ENCODE peak calls at places on chromosomes 12 and 14, in eight cellular contexts. F is K562, I is endothelial cell of umbilical vein, S is HCT116, G is A549, O is HepG2, N is GM12878, Q is H1. A is an unnamed sample.

GRCh38 chr14:35252485-35252884 is 39.7 kb upstream of the PSMA6 start:
- DNase-seq in F (no peak), I (no peak), S (no peak), G (no peak), O (no peak), N (no peak), Q (no peak), A (no peak)

GRCh38 chr12:58326534-58326933 is 385.2 kb downstream of the ATP23 start:
- DNase-seq in F (no peak), I (no peak), S (no peak), G (no peak), O (no peak), N (no peak), Q (no peak), A (no peak)

GRCh38 chr12:916240-916639 is 33.3 kb downstream of the RAD52 start:
- DNase-seq in F (no peak), I (no peak), S (no peak), G (no peak), O (no peak), N (no peak), Q (no peak), A (no peak)

GRCh38 chr14:61471297-61471980 is 150.1 kb downstream of the PRKCH start:
- DNase-seq in F (no peak), I (no peak), S (no peak), G (no peak), O (no peak), N (no peak), Q (no peak), A (no peak)

GRCh38 chr14:71130491-71131179 is 223.4 kb downstream of the PCNX1 start:
- DNase-seq in F (no peak), I (peak), S (no peak), G (no peak), O (no peak), N (peak), Q (peak), A (peak)

GRCh38 chr14:68895304-68895703 is 83.8 kb downstream of the ACTN1 start:
- DNase-seq in F (no peak), I (no peak), S (no peak), G (no peak), O (no peak), N (no peak), Q (no peak), A (no peak)

GRCh38 chr12:19979584-19979983 is 388.8 kb upstream of the PDE3A start:
- DNase-seq in F (no peak), I (peak), S (no peak), G (no peak), O (no peak), N (no peak), Q (no peak), A (no peak)

GRCh38 chr12:91111366-91112321 is at the start of gene LUM:
- DNase-seq in F (no peak), I (peak), S (no peak), G (no peak), O (no peak), N (no peak), Q (no peak), A (no peak)

GRCh38 chr14:61388173-61388975 is 67.0 kb downstream of the PRKCH start:
- DNase-seq in F (no peak), I (peak), S (peak), G (no peak), O (no peak), N (peak), Q (no peak), A (no peak)

GRCh38 chr14:71247106-71247505 is 339.8 kb downstream of the PCNX1 start:
- DNase-seq in F (no peak), I (no peak), S (no peak), G (no peak), O (no peak), N (no peak), Q (no peak), A (no peak)

GRCh38 chr12:40647651-40648050 is 44.6 kb upstream of the CNTN1 start:
- DNase-seq in F (no peak), I (no peak), S (peak), G (peak), O (no peak), N (no peak), Q (no peak), A (no peak)

GRCh38 chr14:65277580-65278270 is 134.8 kb upstream of the FUT8 start:
- DNase-seq in F (no peak), I (no peak), S (no peak), G (no peak), O (no peak), N (no peak), Q (no peak), A (no peak)

GRCh38 chr14:63632932-63633514 is 8.6 kb downstream of the WDR89 start:
- DNase-seq in F (peak), I (peak), S (peak), G (peak), O (peak), N (no peak), Q (no peak), A (peak)

GRCh38 chr12:92604786-92605185 is 98.0 kb upstream of the PLEKHG7 start:
- DNase-seq in F (no peak), I (no peak), S (no peak), G (no peak), O (no peak), N (no peak), Q (no peak), A (no peak)

GRCh38 chr14:62322216-62322615 is 560.0 kb downstream of the SNAPC1 start:
- DNase-seq in F (no peak), I (no peak), S (no peak), G (no peak), O (no peak), N (no peak), Q (no peak), A (no peak)

GRCh38 chr14:70086685-70087379 is 101.9 kb downstream of the SLC8A3 start:
- DNase-seq in F (no peak), I (peak), S (peak), G (no peak), O (peak), N (no peak), Q (no peak), A (peak)

GRCh38 chr12:11825278-11825677 is 175.8 kb downstream of the ETV6 start:
- DNase-seq in F (no peak), I (no peak), S (no peak), G (no peak), O (no peak), N (no peak), Q (no peak), A (no peak)

GRCh38 chr14:32017587-32017986 is 59.5 kb upstream of the ARHGAP5 start:
- DNase-seq in F (no peak), I (no peak), S (no peak), G (no peak), O (no peak), N (no peak), Q (no peak), A (no peak)

GRCh38 chr12:98821849-98822248 is 176.8 kb downstream of the APAF1 start:
- DNase-seq in F (no peak), I (no peak), S (no peak), G (no peak), O (no peak), N (no peak), Q (no peak), A (no peak)

GRCh38 chr14:64807588-64807987 is 72.1 kb downstream of the SPTB start:
- DNase-seq in F (no peak), I (no peak), S (no peak), G (no peak), O (no peak), N (no peak), Q (no peak), A (no peak)

GRCh38 chr14:52117433-52117832 is 48.6 kb upstream of the NID2 start:
- DNase-seq in F (no peak), I (no peak), S (no peak), G (no peak), O (no peak), N (no peak), Q (no peak), A (no peak)

GRCh38 chr14:106605548-106606448 is 1079.4 kb downstream of the TMEM121 start:
- DNase-seq in F (peak), I (no peak), S (no peak), G (no peak), O (peak), N (peak), Q (no peak), A (peak)

GRCh38 chr14:41749425-41749824 is 142.7 kb downstream of the LRFN5 start:
- DNase-seq in F (no peak), I (no peak), S (no peak), G (no peak), O (peak), N (no peak), Q (no peak), A (peak)

GRCh38 chr14:35051796-35052195 is 5.7 kb downstream of the FAM177A1 start:
- DNase-seq in F (no peak), I (no peak), S (no peak), G (no peak), O (peak), N (no peak), Q (no peak), A (no peak)

GRCh38 chr12:102603021-102603420 is 122.7 kb upstream of the IGF1 start:
- DNase-seq in F (no peak), I (no peak), S (no peak), G (no peak), O (no peak), N (no peak), Q (no peak), A (no peak)

GRCh38 chr14:54606178-54606577 is 39.2 kb downstream of the SAMD4A start:
- DNase-seq in F (no peak), I (no peak), S (no peak), G (no peak), O (no peak), N (no peak), Q (no peak), A (no peak)

GRCh38 chr12:10301103-10301502 is 6.6 kb upstream of the KLRD1 start:
- DNase-seq in F (no peak), I (no peak), S (no peak), G (no peak), O (no peak), N (no peak), Q (no peak), A (no peak)

GRCh38 chr12:110754101-110754793 is 11.6 kb upstream of the PPP1CC start:
- DNase-seq in F (no peak), I (no peak), S (no peak), G (no peak), O (no peak), N (no peak), Q (no peak), A (no peak)

GRCh38 chr12:123546281-123546680 is 12.8 kb upstream of the RILPL1 start:
- DNase-seq in F (no peak), I (no peak), S (no peak), G (peak), O (no peak), N (no peak), Q (no peak), A (no peak)

GRCh38 chr14:26281280-26281998 is 316.4 kb downstream of the NOVA1 start:
- DNase-seq in F (peak), I (no peak), S (no peak), G (peak), O (peak), N (no peak), Q (no peak), A (peak)

GRCh38 chr14:77302926-77303325 is 17.8 kb downstream of the POMT2 start:
- DNase-seq in F (peak), I (peak), S (peak), G (peak), O (peak), N (no peak), Q (no peak), A (no peak)

GRCh38 chr12:101948365-101948764 is 71.0 kb downstream of the DRAM1 start:
- DNase-seq in F (no peak), I (no peak), S (no peak), G (no peak), O (no peak), N (no peak), Q (no peak), A (no peak)

GRCh38 chr14:66600416-66600815 is 92.5 kb downstream of the GPHN start:
- DNase-seq in F (no peak), I (peak), S (no peak), G (no peak), O (no peak), N (no peak), Q (no peak), A (no peak)

GRCh38 chr14:104676694-104677505 is 12.5 kb upstream of the INF2 start:
- DNase-seq in F (peak), I (peak), S (no peak), G (no peak), O (peak), N (no peak), Q (peak), A (peak)

GRCh38 chr12:110279976-110280783 is 867 bp upstream of the ATP2A2 start:
- DNase-seq in F (peak), I (peak), S (no peak), G (peak), O (no peak), N (no peak), Q (peak), A (peak)

GRCh38 chr12:107337354-107338095 is 244.2 kb upstream of the CRY1 start:
- DNase-seq in F (no peak), I (no peak), S (no peak), G (no peak), O (no peak), N (no peak), Q (no peak), A (no peak)

GRCh38 chr12:100427078-100427477 is 46.6 kb upstream of the NR1H4 start:
- DNase-seq in F (no peak), I (no peak), S (peak), G (peak), O (peak), N (no peak), Q (no peak), A (no peak)

GRCh38 chr12:131574397-131574775 is 136.5 kb upstream of the SFSWAP start:
- DNase-seq in F (no peak), I (no peak), S (no peak), G (no peak), O (no peak), N (no peak), Q (no peak), A (no peak)

DNA sequence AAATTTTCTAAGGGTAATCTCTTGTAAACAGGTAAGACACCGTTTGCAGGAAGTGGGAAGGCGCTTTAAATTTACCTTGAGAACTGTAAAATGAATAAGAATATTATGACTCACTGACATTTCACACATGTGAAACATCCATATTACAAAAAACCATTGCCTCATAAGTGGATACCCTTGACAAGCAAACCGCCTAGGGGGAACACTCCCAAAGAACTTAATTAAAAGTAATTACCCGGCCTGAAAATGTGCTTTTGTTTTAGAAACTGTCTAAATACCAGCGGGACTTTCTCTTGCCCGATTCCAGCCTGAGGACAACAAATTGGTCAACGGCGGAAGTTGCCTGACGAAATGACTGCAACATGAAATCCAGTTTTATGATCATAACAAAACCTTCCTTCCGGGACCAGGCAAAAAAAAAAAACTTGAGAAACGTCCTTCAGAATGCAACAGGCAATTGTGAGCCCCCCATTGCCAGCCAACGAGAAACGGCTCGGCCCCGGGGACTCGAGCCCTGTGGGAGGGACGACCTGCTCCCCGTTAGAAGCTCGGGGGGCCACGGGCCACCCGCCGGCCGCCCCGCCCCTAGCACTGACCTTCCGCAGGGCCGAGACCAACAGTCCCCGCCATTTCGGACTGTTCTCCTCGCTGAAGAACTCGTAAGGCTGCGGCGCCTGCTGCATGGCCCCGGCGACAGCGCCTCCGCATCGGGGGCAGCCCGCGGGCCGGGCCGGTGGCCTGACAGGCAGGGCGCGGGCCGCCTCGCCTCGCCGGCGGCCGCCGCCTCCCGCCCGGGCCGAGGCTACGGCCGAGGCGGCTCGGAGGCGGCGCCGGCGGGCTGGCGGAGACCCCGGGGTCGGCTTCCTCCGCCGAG is 540 bp downstream of the SOS2 start:
- DNase-seq in F (no peak), I (peak), S (peak), G (peak), O (peak), N (peak), Q (no peak), A (peak)
- TF ChIP-seq POLR2A in F (no peak), I (peak), S (no peak), G (no peak), O (no peak), N (no peak), Q (peak), A (peak)

GRCh38 chr12:4108803-4109345 is 164.7 kb upstream of the CCND2 start:
- DNase-seq in F (no peak), I (no peak), S (no peak), G (no peak), O (no peak), N (no peak), Q (peak), A (no peak)

GRCh38 chr12:4107436-4107878 is 166.1 kb upstream of the CCND2 start:
- DNase-seq in F (peak), I (peak), S (peak), G (peak), O (peak), N (peak), Q (peak), A (peak)

GRCh38 chr12:4104722-4105244 is 168.8 kb upstream of the CCND2 start:
- DNase-seq in F (no peak), I (no peak), S (no peak), G (no peak), O (no peak), N (no peak), Q (no peak), A (no peak)

GRCh38 chr12:4107911-4108697 is 165.5 kb upstream of the CCND2 start:
- DNase-seq in F (no peak), I (no peak), S (no peak), G (no peak), O (no peak), N (no peak), Q (peak), A (no peak)

GRCh38 chr12:4106617-4107016 is 166.9 kb upstream of the CCND2 start:
- DNase-seq in F (no peak), I (no peak), S (no peak), G (no peak), O (no peak), N (no peak), Q (peak), A (no peak)
- TF ChIP-seq MAX in F (no peak), I (no peak), S (no peak), G (no peak), O (no peak), N (no peak), Q (no peak), A (no peak)

GRCh38 chr14:96192049-96192448 is 12.6 kb upstream of the BDKRB2 start:
- DNase-seq in F (no peak), I (no peak), S (no peak), G (no peak), O (no peak), N (no peak), Q (no peak), A (no peak)
- TF ChIP-seq POLR2A in F (no peak), I (no peak), S (no peak), G (no peak), O (no peak), N (no peak), Q (no peak), A (no peak)

DNA sequence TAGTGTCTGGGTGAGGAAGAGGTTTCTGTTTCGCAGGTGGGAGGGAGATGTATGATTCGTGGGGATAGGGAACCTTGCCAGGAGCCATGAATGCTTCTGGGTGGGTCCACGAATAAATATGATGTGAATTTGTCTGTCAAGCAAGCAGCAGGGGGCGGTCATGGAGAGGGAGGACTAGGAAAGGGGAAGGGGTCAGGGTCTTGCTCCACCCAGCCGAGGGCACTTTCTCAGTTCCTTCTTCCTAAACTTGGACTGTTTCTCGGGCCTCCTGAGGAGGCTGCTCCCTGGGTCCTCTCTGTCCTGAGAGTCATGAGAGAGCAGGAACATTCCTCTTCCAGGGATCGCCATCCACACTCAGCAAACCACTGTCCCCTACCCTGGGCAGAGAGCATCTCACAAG is 72.4 kb downstream of the LGMN start:
- DNase-seq in F (no peak), I (no peak), S (no peak), G (no peak), O (no peak), N (no peak), Q (no peak), A (peak)
- TF ChIP-seq MAX in F (no peak), I (no peak), S (no peak), G (no peak), O (no peak), N (no peak), Q (no peak), A (no peak)

DNA sequence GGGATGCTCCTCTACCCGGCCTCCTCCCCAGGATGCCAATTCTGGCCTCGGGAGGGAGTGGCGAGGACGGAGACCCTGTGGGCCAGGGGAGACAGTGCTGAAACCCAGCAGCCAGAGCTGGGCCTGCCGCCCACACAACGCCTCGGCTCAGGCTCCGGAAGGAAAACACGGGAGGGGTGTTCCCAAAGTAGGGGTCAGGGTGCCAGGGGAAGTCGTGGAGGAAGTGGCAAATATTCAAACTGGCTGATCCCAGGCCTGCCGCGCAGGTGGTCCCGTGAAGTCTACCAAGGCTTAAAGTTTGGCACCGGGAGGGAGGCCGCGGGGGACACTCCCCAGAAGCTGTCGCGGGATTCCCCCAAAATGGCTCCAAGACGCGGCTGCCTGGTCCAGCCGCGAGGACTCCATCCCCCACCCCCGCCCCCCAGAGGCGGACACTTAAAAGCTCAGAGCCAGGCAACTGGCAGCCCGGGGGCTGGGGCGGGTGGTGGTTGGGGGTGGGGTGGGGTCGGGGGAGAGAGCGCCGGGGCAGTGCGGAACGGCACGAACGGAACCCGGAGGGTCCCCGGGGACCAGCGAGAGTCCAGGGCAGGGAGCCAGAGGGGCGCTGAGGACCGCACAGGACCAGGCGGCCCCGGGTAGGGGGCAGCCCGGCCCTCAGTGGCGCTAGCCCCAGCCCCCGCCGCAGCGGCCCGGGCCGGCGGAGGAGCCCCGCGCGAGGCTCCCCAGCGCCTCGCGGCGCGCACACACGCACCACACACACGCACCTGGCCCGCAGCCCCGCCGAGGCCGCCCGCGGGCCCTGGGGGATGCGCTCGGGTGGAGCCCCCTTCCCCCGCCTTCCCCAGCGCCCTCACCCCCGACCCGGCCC is 20.0 kb downstream of the BEGAIN start:
- DNase-seq in F (no peak), I (no peak), S (no peak), G (no peak), O (no peak), N (no peak), Q (peak), A (no peak)
- TF ChIP-seq POLR2A in F (no peak), I (no peak), S (no peak), G (no peak), O (no peak), N (no peak), Q (no peak), A (no peak)

DNA sequence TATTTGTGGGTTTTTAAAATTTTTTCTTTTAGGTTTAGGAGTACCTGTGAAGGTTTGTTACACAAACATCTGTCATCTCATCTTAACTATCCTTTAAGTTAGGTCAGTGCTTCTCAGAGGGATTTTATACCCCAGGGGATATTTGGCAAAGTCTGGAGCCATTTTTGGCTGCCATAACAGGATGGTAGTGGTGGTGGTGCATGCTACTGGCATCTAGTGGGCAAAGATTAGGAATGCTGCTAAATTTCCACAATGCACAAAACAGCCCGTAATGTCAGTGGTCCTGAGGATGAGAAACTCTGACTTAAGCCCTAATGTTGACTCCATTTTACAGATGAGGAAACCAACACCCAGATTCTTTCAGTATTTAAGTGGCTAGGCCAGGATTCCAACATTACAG is 85.2 kb upstream of the MYF6 start:
- DNase-seq in F (no peak), I (no peak), S (no peak), G (no peak), O (no peak), N (no peak), Q (no peak), A (peak)
- TF ChIP-seq MAX in F (no peak), I (no peak), S (no peak), G (no peak), O (no peak), N (no peak), Q (no peak), A (no peak)